ENCODE peak calls at places on chromosomes 13 and 19, in five cellular contexts. X is BE2C, Z is OCI-LY7, A is Panc1, Q is mammary epithelial cell. W is an unnamed sample.
A peak's percentile ranks its signal among the peaks of the same experiment; 100 is the strongest.

GRCh38 chr13:33185853-33186252 is 99.7 kb downstream of the STARD13 start:
- DNase-seq in X (no peak), Z (no peak), A (no peak), Q (no peak), W (no peak)

GRCh38 chr13:93309886-93310520 is 83.4 kb downstream of the GPC6 start:
- DNase-seq in X (no peak), Z (no peak), A (no peak), Q (peak; percentile 90), W (peak; percentile 96)

GRCh38 chr13:72457151-72457550 is 270.3 kb downstream of the MZT1 start:
- DNase-seq in X (no peak), Z (no peak), A (no peak), Q (no peak), W (no peak)

GRCh38 chr19:7492142-7493055 is 3.6 kb upstream of the PEX11G start:
- DNase-seq in X (no peak), Z (no peak), A (no peak), Q (peak; percentile 76), W (no peak)

GRCh38 chr13:93388701-93389100 is 162.1 kb downstream of the GPC6 start:
- DNase-seq in X (no peak), Z (no peak), A (no peak), Q (peak; percentile 45), W (no peak)

GRCh38 chr19:34217952-34218817 is 36.2 kb upstream of the GARRE1 start:
- DNase-seq in X (no peak), Z (no peak), A (peak; percentile 78), Q (peak; percentile 89), W (no peak)

GRCh38 chr19:44777715-44778347 is at the start of gene CBLC:
- DNase-seq in X (peak; percentile 19), Z (no peak), A (no peak), Q (peak; percentile 94), W (no peak)

GRCh38 chr13:21576424-21576823 is 27.5 kb downstream of the MICU2 start:
- DNase-seq in X (no peak), Z (no peak), A (no peak), Q (no peak), W (no peak)

GRCh38 chr13:39401756-39402155 is 201.2 kb downstream of the LHFPL6 start:
- DNase-seq in X (no peak), Z (no peak), A (no peak), Q (no peak), W (no peak)

GRCh38 chr13:41694902-41695301 is 237.6 kb downstream of the RGCC start:
- DNase-seq in X (no peak), Z (peak; percentile 45), A (peak; percentile 25), Q (peak; percentile 84), W (peak; percentile 85)

GRCh38 chr13:99211421-99212035 is 10.9 kb downstream of the UBAC2 start:
- DNase-seq in X (no peak), Z (no peak), A (no peak), Q (no peak), W (no peak)

GRCh38 chr19:12665646-12666304 is 767 bp downstream of the MAN2B1 start:
- DNase-seq in X (no peak), Z (peak; percentile 56), A (no peak), Q (no peak), W (no peak)

GRCh38 chr19:8240274-8241229 is 31.4 kb downstream of the CERS4 start:
- DNase-seq in X (peak; percentile 80), Z (peak; percentile 60), A (no peak), Q (peak; percentile 87), W (peak; percentile 33)

GRCh38 chr19:45746866-45747265 is 13.6 kb downstream of the MEIOSIN start:
- DNase-seq in X (no peak), Z (no peak), A (no peak), Q (no peak), W (no peak)

GRCh38 chr13:93700115-93700514 is 473.5 kb downstream of the GPC6 start:
- DNase-seq in X (no peak), Z (no peak), A (no peak), Q (no peak), W (no peak)

GRCh38 chr13:113552786-113553540 is 31.6 kb upstream of the TFDP1 start:
- DNase-seq in X (no peak), Z (no peak), A (no peak), Q (no peak), W (no peak)

GRCh38 chr19:43690444-43690843 is 20.5 kb upstream of the PLAUR start:
- DNase-seq in X (no peak), Z (no peak), A (no peak), Q (no peak), W (no peak)

GRCh38 chr13:29140277-29140676 is 320.1 kb downstream of the MTUS2 start:
- DNase-seq in X (no peak), Z (no peak), A (no peak), Q (no peak), W (peak; percentile 7)

GRCh38 chr19:14786421-14786851 is 8.1 kb upstream of the ADGRE2 start:
- DNase-seq in X (peak; percentile 20), Z (peak; percentile 34), A (no peak), Q (no peak), W (no peak)

GRCh38 chr19:42410371-42410770 is 16.8 kb downstream of the LIPE start:
- DNase-seq in X (no peak), Z (no peak), A (no peak), Q (no peak), W (no peak)

GRCh38 chr19:35310331-35310730 is 18.4 kb downstream of the MAG start:
- DNase-seq in X (no peak), Z (no peak), A (no peak), Q (no peak), W (no peak)

GRCh38 chr13:85241045-85241444 is 558.2 kb downstream of the SLITRK6 start:
- DNase-seq in X (no peak), Z (no peak), A (no peak), Q (peak; percentile 73), W (no peak)

GRCh38 chr13:70703755-70704154 is 595.5 kb upstream of the KLHL1 start:
- DNase-seq in X (no peak), Z (no peak), A (no peak), Q (no peak), W (no peak)

GRCh38 chr13:80572867-80573266 is 231.9 kb upstream of the SPRY2 start:
- DNase-seq in X (no peak), Z (no peak), A (no peak), Q (no peak), W (no peak)

GRCh38 chr19:51339687-51340656 is 2.0 kb downstream of the VSIG10L start:
- DNase-seq in X (peak; percentile 99), Z (peak; percentile 87), A (no peak), Q (peak; percentile 95), W (peak; percentile 59)

GRCh38 chr19:2223959-2224358 is 12.2 kb downstream of the PLEKHJ1 start:
- DNase-seq in X (no peak), Z (peak; percentile 91), A (no peak), Q (no peak), W (no peak)

GRCh38 chr19:2219726-2220125 is 16.4 kb downstream of the PLEKHJ1 start:
- DNase-seq in X (no peak), Z (no peak), A (no peak), Q (no peak), W (no peak)

GRCh38 chr19:2221250-2221831 is 14.8 kb downstream of the PLEKHJ1 start:
- DNase-seq in X (peak; percentile 73), Z (no peak), A (peak; percentile 47), Q (no peak), W (no peak)

GRCh38 chr19:2223391-2223790 is 12.7 kb downstream of the PLEKHJ1 start:
- DNase-seq in X (no peak), Z (no peak), A (no peak), Q (no peak), W (no peak)

DNA sequence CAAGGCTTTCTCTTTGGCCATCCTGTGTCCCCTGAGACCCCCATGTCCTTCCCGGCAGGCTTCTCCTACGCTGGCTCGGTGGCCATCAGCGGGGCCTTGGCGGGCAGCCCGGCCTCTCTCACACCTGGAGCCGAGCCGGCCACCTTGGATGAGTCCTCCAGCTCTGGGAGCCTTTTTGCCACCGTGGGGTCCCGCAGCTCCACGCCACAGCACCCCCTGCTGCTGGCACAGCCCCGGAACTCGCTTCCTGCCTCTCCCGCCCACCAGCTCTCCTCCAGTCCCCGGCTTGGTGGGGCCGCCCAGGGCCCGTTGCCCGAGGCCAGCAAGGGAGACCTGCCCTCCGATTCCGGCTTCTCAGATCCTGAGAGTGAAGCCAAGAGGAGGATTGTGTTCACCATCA is 14.2 kb downstream of the PLEKHJ1 start:
- DNase-seq in X (peak; percentile 50), Z (no peak), A (no peak), Q (no peak), W (no peak)
- TF ChIP-seq CTCF in X (peak; percentile 30), Z (peak; percentile 57), A (no peak), Q (peak; percentile 15), W (peak; percentile 23)

GRCh38 chr13:112067121-112067741 is at the start of gene SOX1:
- DNase-seq in X (no peak), Z (no peak), A (no peak), Q (no peak), W (no peak)

GRCh38 chr13:112069063-112069726 is 2.2 kb downstream of the SOX1 start:
- DNase-seq in X (no peak), Z (no peak), A (no peak), Q (no peak), W (no peak)

GRCh38 chr13:112068531-112069062 is 1.6 kb downstream of the SOX1 start:
- DNase-seq in X (no peak), Z (no peak), A (no peak), Q (no peak), W (no peak)

GRCh38 chr13:112066624-112067004 is 335 bp upstream of the SOX1 start:
- DNase-seq in X (no peak), Z (no peak), A (no peak), Q (no peak), W (no peak)

GRCh38 chr13:112067871-112068305 is 939 bp downstream of the SOX1 start:
- DNase-seq in X (no peak), Z (no peak), A (no peak), Q (no peak), W (no peak)
- H3K4me3 ChIP-seq in X (no peak overlapping the region), Z (no peak overlapping the region), A (no peak overlapping the region), Q (no peak overlapping the region), W (no peak overlapping the region)

GRCh38 chr19:49098795-49099194 is 13.5 kb downstream of the SNRNP70 start:
- DNase-seq in X (no peak), Z (no peak), A (no peak), Q (no peak), W (no peak)

GRCh38 chr19:49102303-49102702 is 11.9 kb upstream of the LIN7B start:
- DNase-seq in X (no peak), Z (no peak), A (no peak), Q (no peak), W (no peak)

GRCh38 chr19:49101160-49101559 is 13.0 kb upstream of the LIN7B start:
- DNase-seq in X (no peak), Z (no peak), A (no peak), Q (no peak), W (no peak)

GRCh38 chr19:49094505-49095482 is 9.5 kb downstream of the SNRNP70 start:
- DNase-seq in X (no peak), Z (no peak), A (no peak), Q (no peak), W (no peak)

GRCh38 chr19:49097453-49098288 is 12.4 kb downstream of the SNRNP70 start:
- DNase-seq in X (peak; percentile 77), Z (peak; percentile 80), A (peak; percentile 65), Q (peak; percentile 67), W (no peak)
- TF ChIP-seq CTCF in X (peak; percentile 99), Z (peak; percentile 100), A (peak; percentile 94), Q (peak; percentile 98), W (peak; percentile 100)

DNA sequence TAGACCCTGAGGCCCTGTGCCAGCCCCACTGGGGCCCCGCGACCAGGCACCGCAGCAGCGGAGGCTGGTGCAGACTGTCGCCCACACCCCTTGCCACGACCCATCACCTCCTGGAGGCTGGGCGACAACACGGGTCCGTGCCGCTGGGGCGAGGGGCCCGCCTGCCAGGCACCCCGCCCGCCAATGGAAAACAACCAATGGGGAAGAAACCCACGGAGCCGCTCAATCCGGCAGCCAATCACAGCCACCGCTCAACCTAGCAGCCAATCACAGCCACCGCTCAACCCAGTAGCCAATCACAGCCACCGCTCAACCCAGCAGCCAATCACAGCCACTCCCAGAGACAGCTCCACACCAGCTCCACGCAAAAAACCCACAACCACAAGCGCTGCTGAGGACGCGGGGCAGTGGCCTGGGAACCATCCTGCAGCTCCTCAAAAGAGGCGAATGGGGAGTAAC is 29.7 kb downstream of the GPX4 start:
- DNase-seq in X (no peak), Z (peak; percentile 93), A (no peak), Q (no peak), W (no peak)
- H3K4me3 ChIP-seq in X (no peak overlapping the region), Z (peak overlapping the region; percentile 71), A (no peak overlapping the region), Q (no peak overlapping the region), W (no peak overlapping the region)